ENCODE peak calls at places on chromosomes 1 and 21, in five cellular contexts. Q is CD8-positive, alpha-beta memory T cell; I is colonic mucosa; N is tibial artery; L is breast epithelium. Z is an unnamed sample.

GRCh38 chr21:45043541-45044020 is 30.8 kb upstream of the ADARB1 start:
- DNase-seq in Q (no peak), I (no peak), N (no peak), L (peak; percentile 41), Z (no peak)

GRCh38 chr1:222387020-222387816 is 160.7 kb downstream of the HHIPL2 start:
- DNase-seq in Q (no peak), I (no peak), N (no peak), L (no peak), Z (no peak)

GRCh38 chr1:1058088-1058905 is 15.8 kb downstream of the RNF223 start:
- DNase-seq in Q (no peak), I (no peak), N (no peak), L (no peak), Z (no peak)

GRCh38 chr1:36387141-36387949 is 1.6 kb upstream of the STK40 start:
- DNase-seq in Q (no peak), I (no peak), N (peak; percentile 59), L (no peak), Z (no peak)

GRCh38 chr1:203325418-203326091 is 20.2 kb downstream of the BTG2 start:
- DNase-seq in Q (no peak), I (peak; percentile 90), N (peak; percentile 83), L (peak; percentile 65), Z (peak; percentile 70)

GRCh38 chr1:93015590-93015989 is 54.3 kb upstream of the DIPK1A start:
- DNase-seq in Q (no peak), I (no peak), N (no peak), L (no peak), Z (no peak)

GRCh38 chr1:167790117-167790516 is 68.3 kb downstream of the MPZL1 start:
- DNase-seq in Q (no peak), I (no peak), N (no peak), L (peak; percentile 72), Z (no peak)

GRCh38 chr1:33010946-33011731 is 25.5 kb downstream of the AK2 start:
- DNase-seq in Q (no peak), I (peak; percentile 50), N (peak; percentile 50), L (no peak), Z (peak; percentile 91)

GRCh38 chr1:68158837-68159236 is 73.5 kb downstream of the WLS start:
- DNase-seq in Q (no peak), I (no peak), N (no peak), L (no peak), Z (no peak)

GRCh38 chr1:156055649-156056048 is 1.1 kb downstream of the LAMTOR2 start:
- DNase-seq in Q (no peak), I (no peak), N (no peak), L (no peak), Z (no peak)

GRCh38 chr1:35191429-35192055 is 1.4 kb downstream of the SFPQ start:
- DNase-seq in Q (no peak), I (no peak), N (no peak), L (no peak), Z (no peak)

GRCh38 chr1:96464159-96464558 is 257.4 kb upstream of the PTBP2 start:
- DNase-seq in Q (no peak), I (no peak), N (no peak), L (no peak), Z (no peak)

GRCh38 chr21:39053126-39053525 is 130.1 kb downstream of the PSMG1 start:
- DNase-seq in Q (no peak), I (no peak), N (no peak), L (no peak), Z (no peak)

GRCh38 chr1:185598326-185598725 is 135.9 kb upstream of the HMCN1 start:
- DNase-seq in Q (no peak), I (no peak), N (no peak), L (no peak), Z (no peak)

GRCh38 chr1:65343286-65343685 is 33.9 kb downstream of the DNAJC6 start:
- DNase-seq in Q (no peak), I (no peak), N (no peak), L (no peak), Z (no peak)

GRCh38 chr21:26684866-26685265 is 111.8 kb upstream of the CYYR1 start:
- DNase-seq in Q (no peak), I (no peak), N (no peak), L (no peak), Z (no peak)

GRCh38 chr1:107297681-107298080 is 156.8 kb downstream of the NTNG1 start:
- DNase-seq in Q (no peak), I (no peak), N (no peak), L (no peak), Z (no peak)

GRCh38 chr1:206774096-206774495 is 1.8 kb upstream of the IL10 start:
- DNase-seq in Q (no peak), I (no peak), N (no peak), L (no peak), Z (no peak)

GRCh38 chr21:37065561-37066177 is 7.2 kb downstream of the PIGP start:
- DNase-seq in Q (no peak), I (no peak), N (no peak), L (no peak), Z (no peak)

GRCh38 chr1:9207086-9207485 is 27.5 kb upstream of the H6PD start:
- DNase-seq in Q (no peak), I (no peak), N (no peak), L (no peak), Z (no peak)
- H3K4me1 ChIP-seq in Q (peaks cover 14% of the 10 kb centered on the region), I (no peaks in the 10 kb centered on the region), N (peaks cover 12% of the 10 kb centered on the region), L (peaks cover 8% of the 10 kb centered on the region), Z (peaks cover 4% of the 10 kb centered on the region)

GRCh38 chr1:102002057-102002456 is 5.3 kb upstream of the OLFM3 start:
- DNase-seq in Q (no peak), I (no peak), N (no peak), L (no peak), Z (no peak)
- H3K27ac ChIP-seq in Q (no peak overlapping the region), I (no peak overlapping the region), N (no peak overlapping the region), L (no peak overlapping the region), Z (no peak overlapping the region)

DNA sequence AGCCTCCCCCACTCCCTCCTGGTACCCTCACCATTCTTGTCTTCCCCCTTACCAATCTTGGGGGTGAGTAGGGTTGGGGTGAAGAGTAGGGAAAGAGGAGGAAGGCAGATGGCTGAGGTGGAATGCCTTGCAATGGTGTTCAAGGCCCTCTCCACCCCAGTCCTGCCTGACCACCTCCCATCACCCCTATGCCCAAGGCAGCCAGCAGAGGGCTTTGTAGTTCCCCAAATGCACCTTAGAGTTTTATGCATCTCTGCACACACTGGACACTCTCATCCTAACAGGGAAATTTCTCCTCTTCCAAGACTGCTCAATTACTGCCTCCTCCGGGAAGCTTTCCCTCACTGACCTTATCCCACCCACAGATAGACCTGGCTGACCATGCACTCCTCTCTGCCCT is 15.4 kb downstream of the KIF17 start:
- DNase-seq in Q (no peak), I (no peak), N (no peak), L (no peak), Z (no peak)
- H3K4me3 ChIP-seq in Q (no peak overlapping the region), I (no peak overlapping the region), N (no peak overlapping the region), L (no peak overlapping the region), Z (no peak overlapping the region)

GRCh38 chr1:14517813-14518180 is 80.7 kb upstream of the KAZN start:
- DNase-seq in Q (no peak), I (no peak), N (no peak), L (no peak), Z (no peak)

GRCh38 chr1:14521602-14522001 is 76.9 kb upstream of the KAZN start:
- DNase-seq in Q (no peak), I (no peak), N (no peak), L (no peak), Z (no peak)

GRCh38 chr1:14520514-14521163 is 77.8 kb upstream of the KAZN start:
- DNase-seq in Q (no peak), I (no peak), N (no peak), L (no peak), Z (no peak)

GRCh38 chr1:14522331-14523241 is 75.9 kb upstream of the KAZN start:
- DNase-seq in Q (no peak), I (no peak), N (peak; percentile 23), L (no peak), Z (peak; percentile 41)

DNA sequence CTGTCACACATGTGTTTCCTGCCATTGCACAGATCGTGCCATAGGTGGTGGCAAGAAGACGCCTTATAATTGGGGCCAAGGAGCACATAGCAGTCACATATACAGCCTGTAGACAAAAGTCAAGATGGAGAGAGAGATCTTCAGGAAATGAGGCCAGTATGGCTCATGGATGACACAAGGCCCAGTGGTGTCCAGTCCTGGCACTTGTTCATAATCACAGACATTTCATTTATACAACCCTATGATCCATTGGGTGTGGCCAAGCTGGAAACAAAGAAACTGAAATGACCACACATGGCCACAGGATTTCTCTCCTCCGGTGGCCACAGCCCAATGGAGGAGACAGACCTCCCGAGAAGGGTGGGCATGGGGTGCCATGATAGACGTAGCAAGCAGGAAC is 78.5 kb upstream of the KAZN start:
- DNase-seq in Q (no peak), I (no peak), N (no peak), L (no peak), Z (no peak)
- H3K4me1 ChIP-seq in Q (no peaks in the 10 kb centered on the region), I (no peaks in the 10 kb centered on the region), N (no peaks in the 10 kb centered on the region), L (no peaks in the 10 kb centered on the region), Z (no peaks in the 10 kb centered on the region)

GRCh38 chr1:153768316-153769126 is 6.7 kb upstream of the SLC27A3 start:
- DNase-seq in Q (no peak), I (peak; percentile 69), N (no peak), L (no peak), Z (peak; percentile 65)

GRCh38 chr1:153764315-153764714 is 10.9 kb upstream of the SLC27A3 start:
- DNase-seq in Q (no peak), I (no peak), N (no peak), L (no peak), Z (no peak)

GRCh38 chr1:153770812-153771211 is 4.4 kb upstream of the SLC27A3 start:
- DNase-seq in Q (no peak), I (no peak), N (no peak), L (no peak), Z (no peak)

GRCh38 chr1:153771241-153771640 is 4.0 kb upstream of the SLC27A3 start:
- DNase-seq in Q (no peak), I (no peak), N (no peak), L (no peak), Z (no peak)

GRCh38 chr1:153767519-153767918 is 7.7 kb upstream of the SLC27A3 start:
- DNase-seq in Q (no peak), I (no peak), N (no peak), L (no peak), Z (no peak)
- H3K27ac ChIP-seq in Q (no peak overlapping the region), I (peak overlapping the region; percentile 44), N (no peak overlapping the region), L (no peak overlapping the region), Z (no peak overlapping the region)

DNA sequence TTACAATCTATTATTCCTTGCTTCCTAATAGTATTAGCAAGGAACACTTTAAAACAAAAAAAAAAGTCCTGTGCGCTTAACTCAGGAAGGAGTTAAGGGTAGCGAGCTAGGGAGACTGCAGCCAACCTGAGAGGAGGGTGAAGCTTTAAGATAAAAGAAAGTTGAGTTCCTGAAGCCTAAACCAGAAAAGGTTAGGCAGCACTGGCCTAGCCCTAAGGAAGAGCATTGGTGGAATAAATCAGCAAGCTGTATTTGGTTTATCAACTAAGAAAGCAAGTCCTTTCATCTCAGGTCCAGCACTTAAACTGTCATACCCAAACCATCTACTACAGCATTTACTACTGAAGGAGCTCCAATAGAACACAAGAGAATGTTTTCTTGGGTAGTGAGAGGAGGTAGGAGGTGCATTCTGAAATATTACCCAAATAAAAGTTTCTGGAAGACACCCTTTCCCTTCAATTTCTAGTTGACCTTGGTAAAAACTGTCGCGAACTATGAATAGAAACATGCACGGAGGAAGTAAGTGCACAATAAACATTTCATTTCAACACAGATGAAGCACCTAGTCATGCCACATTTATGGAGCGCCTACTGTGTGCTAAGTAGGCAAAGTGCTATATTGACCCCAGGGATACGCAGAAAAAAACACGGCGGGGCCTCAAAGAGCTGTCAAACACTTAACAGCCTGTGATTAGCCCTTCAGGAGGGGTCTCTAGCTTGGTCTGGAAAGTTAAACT is 1.3 kb downstream of the GLRX2 start:
- DNase-seq in Q (no peak), I (no peak), N (no peak), L (no peak), Z (no peak)
- H3K4me3 ChIP-seq in Q (peak overlapping the region; percentile 79), I (peak overlapping the region; percentile 87), N (peak overlapping the region; percentile 80), L (peak overlapping the region; percentile 81), Z (peak overlapping the region; percentile 81)